ENCODE peak calls at places on chromosome 14, in four cellular contexts. T is lower lobe of right lung; Q is hepatocyte; I is CD4-positive, alpha-beta T cell. Z is an unnamed sample.

GRCh38 chr14:36657409-36658090 is 4.1 kb upstream of the PAX9 start:
- DNase-seq in T (no peak), Q (peak; percentile 24), I (no peak), Z (no peak)

GRCh38 chr14:89543420-89543790 is 126.4 kb upstream of the FOXN3 start:
- DNase-seq in T (no peak), Q (no peak), I (no peak), Z (peak; percentile 15)

GRCh38 chr14:62126885-62127478 is 364.8 kb downstream of the SNAPC1 start:
- DNase-seq in T (no peak), Q (peak; percentile 61), I (no peak), Z (peak; percentile 12)

GRCh38 chr14:77041837-77042557 is 13.5 kb upstream of the IRF2BPL start:
- DNase-seq in T (no peak), Q (peak; percentile 59), I (no peak), Z (peak; percentile 94)

GRCh38 chr14:101233861-101234587 is 327.3 kb upstream of the DIO3 start:
- DNase-seq in T (no peak), Q (no peak), I (no peak), Z (no peak)

GRCh38 chr14:45651906-45652305 is 398.9 kb upstream of the MIS18BP1 start:
- DNase-seq in T (no peak), Q (no peak), I (no peak), Z (peak; percentile 5)

GRCh38 chr14:71491925-71492324 is 440.3 kb upstream of the RGS6 start:
- DNase-seq in T (no peak), Q (no peak), I (no peak), Z (no peak)

GRCh38 chr14:90087433-90087832 is 25.6 kb downstream of the KCNK13 start:
- DNase-seq in T (peak; percentile 54), Q (no peak), I (no peak), Z (peak; percentile 21)

GRCh38 chr14:65006251-65006721 is 19.6 kb downstream of the FNTB start:
- DNase-seq in T (no peak), Q (no peak), I (no peak), Z (no peak)

GRCh38 chr14:97218336-97218712 is 421.1 kb downstream of the VRK1 start:
- DNase-seq in T (no peak), Q (no peak), I (no peak), Z (no peak)

GRCh38 chr14:89279649-89280232 is 137.3 kb downstream of the FOXN3 start:
- DNase-seq in T (no peak), Q (no peak), I (no peak), Z (no peak)

GRCh38 chr14:71932229-71932951 is at the start of gene RGS6:
- DNase-seq in T (peak; percentile 56), Q (peak; percentile 88), I (no peak), Z (peak; percentile 3)

GRCh38 chr14:41604793-41605534 is 1.7 kb upstream of the LRFN5 start:
- DNase-seq in T (no peak), Q (peak; percentile 87), I (no peak), Z (peak; percentile 52)

GRCh38 chr14:42368234-42368633 is 761.6 kb downstream of the LRFN5 start:
- DNase-seq in T (no peak), Q (no peak), I (no peak), Z (no peak)

GRCh38 chr14:99560946-99561683 is 42.9 kb downstream of the CCDC85C start:
- DNase-seq in T (no peak), Q (no peak), I (no peak), Z (no peak)

GRCh38 chr14:71086571-71086970 is 179.3 kb downstream of the PCNX1 start:
- DNase-seq in T (no peak), Q (no peak), I (no peak), Z (no peak)

GRCh38 chr14:102464846-102465341 is 44.7 kb downstream of the ANKRD9 start:
- DNase-seq in T (no peak), Q (peak; percentile 77), I (no peak), Z (no peak)

GRCh38 chr14:101721951-101722661 is 39.4 kb upstream of the PPP2R5C start:
- DNase-seq in T (no peak), Q (no peak), I (peak; percentile 75), Z (peak; percentile 68)

GRCh38 chr14:85601246-85601645 is 71.3 kb downstream of the FLRT2 start:
- DNase-seq in T (no peak), Q (no peak), I (no peak), Z (peak; percentile 53)

GRCh38 chr14:38039526-38039925 is 168.2 kb upstream of the SSTR1 start:
- DNase-seq in T (no peak), Q (no peak), I (no peak), Z (peak; percentile 70)

GRCh38 chr14:101862711-101863110 is 101.2 kb downstream of the PPP2R5C start:
- DNase-seq in T (no peak), Q (no peak), I (no peak), Z (no peak)

GRCh38 chr14:76963366-76963765 is 65.1 kb downstream of the IRF2BPL start:
- DNase-seq in T (no peak), Q (no peak), I (no peak), Z (no peak)

GRCh38 chr14:53894456-53894855 is 62.2 kb downstream of the BMP4 start:
- DNase-seq in T (no peak), Q (no peak), I (no peak), Z (peak; percentile 71)

GRCh38 chr14:82642425-82642824 is 1108.8 kb upstream of the SEL1L start:
- DNase-seq in T (no peak), Q (peak; percentile 86), I (no peak), Z (no peak)

GRCh38 chr14:89367449-89368120 is 49.4 kb downstream of the FOXN3 start:
- DNase-seq in T (no peak), Q (no peak), I (no peak), Z (no peak)

GRCh38 chr14:31476131-31476917 is 11.5 kb downstream of the GPR33 start:
- DNase-seq in T (no peak), Q (no peak), I (no peak), Z (no peak)

GRCh38 chr14:23562822-23563472 is 4.6 kb downstream of the AP1G2 start:
- DNase-seq in T (no peak), Q (peak; percentile 73), I (peak; percentile 43), Z (peak; percentile 70)

GRCh38 chr14:89586258-89587127 is 169.5 kb upstream of the FOXN3 start:
- DNase-seq in T (no peak), Q (no peak), I (no peak), Z (no peak)

GRCh38 chr14:20489093-20489994 is 16.0 kb upstream of the RNASE10 start:
- DNase-seq in T (no peak), Q (no peak), I (peak; percentile 12), Z (peak; percentile 44)

GRCh38 chr14:55532645-55533309 is 47.2 kb upstream of the KTN1 start:
- DNase-seq in T (no peak), Q (peak; percentile 7), I (no peak), Z (no peak)

GRCh38 chr14:29242755-29243340 is 476.3 kb downstream of the FOXG1 start:
- DNase-seq in T (no peak), Q (no peak), I (no peak), Z (peak; percentile 61)

GRCh38 chr14:29144598-29144997 is 378.0 kb downstream of the FOXG1 start:
- DNase-seq in T (no peak), Q (no peak), I (no peak), Z (peak; percentile 96)

GRCh38 chr14:100406505-100407131 is 83.5 kb downstream of the SLC25A47 start:
- DNase-seq in T (no peak), Q (peak; percentile 60), I (peak; percentile 13), Z (peak; percentile 58)

GRCh38 chr14:63245893-63246292 is 41.6 kb downstream of the RHOJ start:
- DNase-seq in T (no peak), Q (peak; percentile 40), I (no peak), Z (no peak)

GRCh38 chr14:63243646-63244045 is 39.4 kb downstream of the RHOJ start:
- DNase-seq in T (no peak), Q (no peak), I (no peak), Z (no peak)

GRCh38 chr14:63248211-63248610 is 44.0 kb downstream of the RHOJ start:
- DNase-seq in T (no peak), Q (no peak), I (no peak), Z (no peak)

GRCh38 chr14:63249112-63249511 is 44.9 kb downstream of the RHOJ start:
- DNase-seq in T (no peak), Q (no peak), I (no peak), Z (no peak)
- TF ChIP-seq CTCF in T (no peak), Q (no peak), I (no peak), Z (no peak)

GRCh38 chr14:95303552-95303951 is 16.2 kb downstream of the CLMN start:
- DNase-seq in T (no peak), Q (no peak), I (no peak), Z (no peak)
- TF ChIP-seq CTCF in T (no peak), Q (no peak), I (no peak), Z (no peak)

GRCh38 chr14:68767248-68767645 is 25.6 kb downstream of the ZFP36L1 start:
- DNase-seq in T (no peak), Q (no peak), I (no peak), Z (no peak)
- TF ChIP-seq CTCF in T (no peak), Q (no peak), I (no peak), Z (no peak)

DNA sequence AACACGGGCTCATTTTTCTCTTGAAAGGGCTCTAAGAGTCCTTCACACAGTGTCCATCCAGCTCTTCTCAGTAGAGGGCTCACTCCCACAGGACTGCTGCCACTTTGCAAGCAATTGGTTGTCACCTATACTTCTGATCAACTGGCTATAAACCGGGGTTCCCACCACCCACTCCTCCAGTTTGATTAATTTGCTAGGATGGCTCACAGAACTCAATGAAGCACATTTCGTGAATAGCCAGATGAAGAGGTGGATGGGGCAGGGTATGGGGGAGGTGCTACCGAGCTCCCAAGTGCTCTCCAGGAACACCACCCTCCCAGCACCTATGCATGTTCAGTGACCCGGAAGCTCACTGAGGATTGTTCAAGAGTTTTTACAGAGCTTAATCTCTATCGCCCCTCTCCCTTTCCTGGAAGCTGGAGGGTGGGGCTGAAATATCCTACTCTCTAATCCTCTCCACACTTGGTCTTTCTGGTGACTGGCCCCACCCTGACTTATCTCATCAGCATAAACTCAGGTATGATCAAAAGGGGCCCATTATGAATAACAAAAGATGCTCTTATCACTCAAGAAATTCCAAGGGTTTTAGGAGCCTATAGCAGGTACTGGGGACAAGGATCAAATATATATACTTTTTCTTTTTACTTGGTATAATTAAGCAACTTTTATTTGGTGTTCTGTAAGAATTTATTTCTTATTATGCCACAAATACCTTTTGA is 13.9 kb upstream of the EGLN3 start:
- DNase-seq in T (no peak), Q (no peak), I (no peak), Z (no peak)
- TF ChIP-seq CTCF in T (no peak), Q (no peak), I (no peak), Z (no peak)

DNA sequence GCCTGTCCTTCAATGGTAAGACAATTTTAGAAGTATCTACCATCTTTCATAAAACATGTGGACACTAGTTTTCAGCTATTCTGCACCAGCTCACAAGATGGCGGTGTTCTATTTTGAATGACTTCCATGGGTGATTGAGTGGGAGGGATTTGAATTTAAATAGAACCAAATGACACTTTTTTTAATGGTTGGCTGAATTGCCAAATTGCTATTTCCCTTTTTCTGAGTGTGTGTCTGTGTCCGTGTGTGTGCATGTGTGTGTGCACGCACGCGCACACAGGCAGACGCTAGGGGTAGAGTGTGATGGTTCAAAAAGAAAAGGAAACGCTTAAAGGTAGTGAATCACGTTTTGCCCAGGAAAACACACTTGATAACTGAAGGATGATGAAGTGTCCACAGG is 362.6 kb downstream of the DAD1 start:
- DNase-seq in T (peak; percentile 46), Q (no peak), I (peak; percentile 1), Z (no peak)
- TF ChIP-seq CTCF in T (peak; percentile 21), Q (peak; percentile 32), I (no peak), Z (no peak)

GRCh38 chr14:63727736-63728728 is at the start of gene SGPP1:
- DNase-seq in T (peak; percentile 88), Q (peak; percentile 87), I (peak; percentile 75), Z (peak; percentile 95)
- TF ChIP-seq CTCF in T (peak; percentile 41), Q (peak; percentile 32), I (peak; percentile 54), Z (no peak)

GRCh38 chr14:93332032-93332852 is 594 bp downstream of the BTBD7 start:
- DNase-seq in T (peak; percentile 78), Q (peak; percentile 87), I (peak; percentile 27), Z (peak; percentile 70)
- TF ChIP-seq CTCF in T (no peak), Q (no peak), I (no peak), Z (no peak)

GRCh38 chr14:93046696-93047050 is 69.1 kb downstream of the ITPK1 start:
- DNase-seq in T (no peak), Q (no peak), I (no peak), Z (no peak)
- TF ChIP-seq CTCF in T (no peak), Q (no peak), I (no peak), Z (no peak)